ENCODE peak calls at places on chromosomes 12 and 14, in seven cellular contexts. One of them, this sample, is unnamed.

GRCh38 chr14:53432378-53432802 is 279.3 kb upstream of the DDHD1 start:
- DNase-seq in GM12892: peak; percentile 10
- DNase-seq in H1: peak; percentile 21
- DNase-seq in K562: peak; percentile 7
- DNase-seq in GM12891: peak; percentile 29
- DNase-seq in HepG2: peak; percentile 59
- DNase-seq in GM12878: no peak
- DNase-seq in this sample: peak; percentile 47

GRCh38 chr12:39906237-39906636 is 199.6 kb downstream of the SLC2A13 start:
- DNase-seq in GM12892: no peak
- DNase-seq in H1: no peak
- DNase-seq in K562: no peak
- DNase-seq in GM12891: no peak
- DNase-seq in HepG2: no peak
- DNase-seq in GM12878: no peak
- DNase-seq in this sample: no peak

GRCh38 chr12:109058773-109059172 is 6.4 kb downstream of the USP30 start:
- DNase-seq in GM12892: no peak
- DNase-seq in H1: no peak
- DNase-seq in K562: no peak
- DNase-seq in GM12891: no peak
- DNase-seq in HepG2: no peak
- DNase-seq in GM12878: no peak
- DNase-seq in this sample: no peak

GRCh38 chr12:57090456-57090855 is 1.5 kb downstream of the NAB2 start:
- DNase-seq in GM12892: no peak
- DNase-seq in H1: no peak
- DNase-seq in K562: no peak
- DNase-seq in GM12891: no peak
- DNase-seq in HepG2: no peak
- DNase-seq in GM12878: no peak
- DNase-seq in this sample: peak; percentile 22

GRCh38 chr12:58032156-58032555 is 90.8 kb downstream of the ATP23 start:
- DNase-seq in GM12892: no peak
- DNase-seq in H1: no peak
- DNase-seq in K562: no peak
- DNase-seq in GM12891: no peak
- DNase-seq in HepG2: no peak
- DNase-seq in GM12878: no peak
- DNase-seq in this sample: no peak

GRCh38 chr12:81627336-81628189 is 131.6 kb downstream of the PPFIA2 start:
- DNase-seq in GM12892: no peak
- DNase-seq in H1: no peak
- DNase-seq in K562: peak; percentile 11
- DNase-seq in GM12891: no peak
- DNase-seq in HepG2: peak; percentile 29
- DNase-seq in GM12878: no peak
- DNase-seq in this sample: peak; percentile 26

GRCh38 chr12:8822298-8822697 is at the start of gene A2ML1:
- DNase-seq in GM12892: no peak
- DNase-seq in H1: no peak
- DNase-seq in K562: no peak
- DNase-seq in GM12891: no peak
- DNase-seq in HepG2: no peak
- DNase-seq in GM12878: no peak
- DNase-seq in this sample: no peak

GRCh38 chr12:116508145-116509121 is 50.7 kb upstream of the MAP1LC3B2 start:
- DNase-seq in GM12892: no peak
- DNase-seq in H1: no peak
- DNase-seq in K562: peak; percentile 74
- DNase-seq in GM12891: peak; percentile 18
- DNase-seq in HepG2: no peak
- DNase-seq in GM12878: no peak
- DNase-seq in this sample: peak; percentile 66

GRCh38 chr12:79534029-79534867 is 156.5 kb downstream of the PAWR start:
- DNase-seq in GM12892: no peak
- DNase-seq in H1: no peak
- DNase-seq in K562: no peak
- DNase-seq in GM12891: no peak
- DNase-seq in HepG2: no peak
- DNase-seq in GM12878: no peak
- DNase-seq in this sample: no peak

GRCh38 chr14:105419305-105420091 is at the start of gene MTA1:
- DNase-seq in GM12892: peak; percentile 79
- DNase-seq in H1: no peak
- DNase-seq in K562: peak; percentile 74
- DNase-seq in GM12891: peak; percentile 85
- DNase-seq in HepG2: peak; percentile 35
- DNase-seq in GM12878: no peak
- DNase-seq in this sample: peak; percentile 86

GRCh38 chr12:49212572-49212971 is 23.7 kb upstream of the TUBA1A start:
- DNase-seq in GM12892: no peak
- DNase-seq in H1: no peak
- DNase-seq in K562: no peak
- DNase-seq in GM12891: no peak
- DNase-seq in HepG2: no peak
- DNase-seq in GM12878: no peak
- DNase-seq in this sample: no peak

GRCh38 chr12:78229491-78230209 is 399.0 kb downstream of the NAV3 start:
- DNase-seq in GM12892: no peak
- DNase-seq in H1: peak; percentile 19
- DNase-seq in K562: peak; percentile 16
- DNase-seq in GM12891: peak; percentile 2
- DNase-seq in HepG2: peak; percentile 28
- DNase-seq in GM12878: peak; percentile 21
- DNase-seq in this sample: peak; percentile 13

DNA sequence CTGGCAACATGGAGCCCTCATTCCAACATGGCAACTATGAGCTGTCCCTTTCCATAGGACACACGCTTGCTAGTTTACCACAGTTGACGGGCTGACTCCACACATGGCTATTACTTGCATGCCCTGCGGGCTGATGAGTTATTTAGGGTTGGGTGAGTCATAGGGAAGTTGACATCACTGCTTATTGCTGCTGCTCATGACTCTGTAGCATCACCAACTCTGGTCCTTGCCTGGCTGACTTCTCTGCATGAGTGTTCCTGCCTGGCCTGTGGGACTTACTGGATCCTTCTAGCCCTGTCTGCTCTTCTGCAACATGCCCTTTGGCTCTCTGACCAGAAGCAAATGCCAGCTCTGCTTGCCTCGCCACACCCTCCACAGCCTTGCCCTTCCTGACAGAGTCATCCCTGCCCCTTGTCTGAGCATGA is 199.5 kb downstream of the ANO6 start:
- DNase-seq in GM12892: no peak
- DNase-seq in H1: no peak
- DNase-seq in K562: no peak
- DNase-seq in GM12891: no peak
- DNase-seq in HepG2: peak; percentile 2
- DNase-seq in GM12878: peak; percentile 17
- DNase-seq in this sample: no peak
- TF ChIP-seq TAF1 in GM12892: no peak
- TF ChIP-seq TAF1 in H1: no peak
- TF ChIP-seq TAF1 in K562: no peak
- TF ChIP-seq TAF1 in GM12891: no peak
- TF ChIP-seq TAF1 in HepG2: no peak
- TF ChIP-seq TAF1 in GM12878: no peak
- TF ChIP-seq TAF1 in this sample: no peak

GRCh38 chr14:50452979-50453705 is 56.5 kb upstream of the CDKL1 start:
- DNase-seq in GM12892: no peak
- DNase-seq in H1: no peak
- DNase-seq in K562: no peak
- DNase-seq in GM12891: no peak
- DNase-seq in HepG2: no peak
- DNase-seq in GM12878: no peak
- DNase-seq in this sample: no peak
- TF ChIP-seq TAF1 in GM12892: no peak
- TF ChIP-seq TAF1 in H1: no peak
- TF ChIP-seq TAF1 in K562: no peak
- TF ChIP-seq TAF1 in GM12891: no peak
- TF ChIP-seq TAF1 in HepG2: no peak
- TF ChIP-seq TAF1 in GM12878: no peak
- TF ChIP-seq TAF1 in this sample: no peak

GRCh38 chr14:99881011-99881410 is 87.8 kb downstream of the EML1 start:
- DNase-seq in GM12892: no peak
- DNase-seq in H1: no peak
- DNase-seq in K562: no peak
- DNase-seq in GM12891: no peak
- DNase-seq in HepG2: no peak
- DNase-seq in GM12878: no peak
- DNase-seq in this sample: no peak
- TF ChIP-seq TAF1 in GM12892: no peak
- TF ChIP-seq TAF1 in H1: no peak
- TF ChIP-seq TAF1 in K562: no peak
- TF ChIP-seq TAF1 in GM12891: no peak
- TF ChIP-seq TAF1 in HepG2: no peak
- TF ChIP-seq TAF1 in GM12878: no peak
- TF ChIP-seq TAF1 in this sample: no peak

GRCh38 chr14:23095196-23096108 is at the start of gene C14orf119:
- DNase-seq in GM12892: peak; percentile 88
- DNase-seq in H1: peak; percentile 96
- DNase-seq in K562: peak; percentile 92
- DNase-seq in GM12891: peak; percentile 90
- DNase-seq in HepG2: peak; percentile 100
- DNase-seq in GM12878: peak; percentile 99
- DNase-seq in this sample: peak; percentile 97
- TF ChIP-seq TAF1 in GM12892: peak; percentile 72
- TF ChIP-seq TAF1 in H1: peak; percentile 57
- TF ChIP-seq TAF1 in K562: peak; percentile 72
- TF ChIP-seq TAF1 in GM12891: peak; percentile 77
- TF ChIP-seq TAF1 in HepG2: no peak
- TF ChIP-seq TAF1 in GM12878: peak; percentile 73
- TF ChIP-seq TAF1 in this sample: peak; percentile 78

GRCh38 chr12:34598851-34599529 is 576.7 kb downstream of the ALG10 start:
- DNase-seq in GM12892: no peak
- DNase-seq in H1: no peak
- DNase-seq in K562: peak; percentile 1
- DNase-seq in GM12891: no peak
- DNase-seq in HepG2: no peak
- DNase-seq in GM12878: no peak
- DNase-seq in this sample: no peak

GRCh38 chr12:34595749-34596733 is 573.7 kb downstream of the ALG10 start:
- DNase-seq in GM12892: no peak
- DNase-seq in H1: no peak
- DNase-seq in K562: peak; percentile 1
- DNase-seq in GM12891: no peak
- DNase-seq in HepG2: no peak
- DNase-seq in GM12878: no peak
- DNase-seq in this sample: no peak

GRCh38 chr12:34599530-34600513 is 577.5 kb downstream of the ALG10 start:
- DNase-seq in GM12892: no peak
- DNase-seq in H1: no peak
- DNase-seq in K562: peak; percentile 2
- DNase-seq in GM12891: no peak
- DNase-seq in HepG2: no peak
- DNase-seq in GM12878: no peak
- DNase-seq in this sample: peak; percentile 0

GRCh38 chr12:34598352-34598827 is 576.1 kb downstream of the ALG10 start:
- DNase-seq in GM12892: no peak
- DNase-seq in H1: no peak
- DNase-seq in K562: peak; percentile 1
- DNase-seq in GM12891: no peak
- DNase-seq in HepG2: no peak
- DNase-seq in GM12878: no peak
- DNase-seq in this sample: peak; percentile 0

GRCh38 chr12:34597548-34598351 is 575.5 kb downstream of the ALG10 start:
- DNase-seq in GM12892: no peak
- DNase-seq in H1: no peak
- DNase-seq in K562: peak; percentile 1
- DNase-seq in GM12891: peak; percentile 1
- DNase-seq in HepG2: no peak
- DNase-seq in GM12878: no peak
- DNase-seq in this sample: no peak
- TF ChIP-seq TAF1 in GM12892: no peak
- TF ChIP-seq TAF1 in H1: no peak
- TF ChIP-seq TAF1 in K562: no peak
- TF ChIP-seq TAF1 in GM12891: no peak
- TF ChIP-seq TAF1 in HepG2: no peak
- TF ChIP-seq TAF1 in GM12878: no peak
- TF ChIP-seq TAF1 in this sample: no peak

DNA sequence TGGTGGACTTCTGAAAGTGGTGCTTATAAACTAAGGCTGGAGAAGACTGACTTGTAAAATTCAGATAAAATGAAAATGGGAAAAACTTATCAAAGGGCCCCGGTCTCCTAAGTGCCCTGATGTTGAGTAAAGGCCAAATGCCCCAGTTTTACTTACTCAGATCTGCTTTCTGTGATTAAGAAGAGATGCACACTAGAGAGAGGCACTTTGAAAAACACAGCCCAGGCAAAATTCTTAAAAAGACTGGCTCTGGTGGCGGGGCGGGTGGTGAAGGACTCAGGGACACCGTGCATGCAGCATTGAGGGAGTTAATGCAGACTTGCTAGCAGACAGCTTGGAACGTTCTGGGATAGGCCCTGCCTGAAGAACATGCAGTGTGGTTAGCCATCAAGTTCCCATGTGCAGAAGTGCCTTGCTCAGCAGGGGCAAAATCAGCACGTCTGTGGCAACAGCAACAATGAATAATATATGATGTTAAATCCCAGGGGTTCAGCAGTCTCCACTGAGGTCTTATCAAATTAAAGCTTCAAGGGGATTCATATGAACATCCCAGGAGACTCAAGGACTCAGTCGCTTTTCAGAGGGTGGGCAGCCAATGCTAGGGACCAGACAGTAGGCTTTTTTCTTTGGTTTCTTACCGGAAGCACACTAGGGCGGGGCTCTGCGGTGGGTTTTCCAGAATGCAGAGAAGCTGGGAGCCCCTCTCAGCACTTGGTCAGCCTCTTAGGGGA is 105.0 kb downstream of the DAD1 start:
- DNase-seq in GM12892: no peak
- DNase-seq in H1: no peak
- DNase-seq in K562: no peak
- DNase-seq in GM12891: no peak
- DNase-seq in HepG2: no peak
- DNase-seq in GM12878: no peak
- DNase-seq in this sample: no peak
- TF ChIP-seq TAF1 in GM12892: no peak
- TF ChIP-seq TAF1 in H1: no peak
- TF ChIP-seq TAF1 in K562: no peak
- TF ChIP-seq TAF1 in GM12891: peak; percentile 44
- TF ChIP-seq TAF1 in HepG2: no peak
- TF ChIP-seq TAF1 in GM12878: peak; percentile 35
- TF ChIP-seq TAF1 in this sample: no peak

This sample was measured in SK-N-SH.